ENCODE peak calls at places on chromosomes 11 and 22, in five cellular contexts. Y, G, X, I and M are unnamed samples.

GRCh38 chr11:11836676-11837231 is 5.0 kb upstream of the USP47 start:
- DNase-seq in Y (no peak), G (no peak), X (peak), I (no peak), M (no peak)

GRCh38 chr11:74007691-74008372 is 1.1 kb downstream of the UCP3 start:
- DNase-seq in Y (no peak), G (no peak), X (no peak), I (no peak), M (no peak)

GRCh38 chr11:84775503-84775902 is 851.6 kb downstream of the DLG2 start:
- DNase-seq in Y (no peak), G (no peak), X (no peak), I (no peak), M (no peak)

GRCh38 chr22:30481711-30482110 is 9.9 kb upstream of the SEC14L3 start:
- DNase-seq in Y (no peak), G (no peak), X (peak), I (no peak), M (no peak)

GRCh38 chr22:42933783-42934144 is 76.7 kb upstream of the ARFGAP3 start:
- DNase-seq in Y (no peak), G (no peak), X (peak), I (no peak), M (no peak)

GRCh38 chr22:48780597-48781277 is 1046.9 kb downstream of the BRD1 start:
- DNase-seq in Y (no peak), G (no peak), X (no peak), I (no peak), M (no peak)

GRCh38 chr11:119752324-119752723 is 23.3 kb upstream of the NECTIN1 start:
- DNase-seq in Y (no peak), G (no peak), X (no peak), I (no peak), M (no peak)

GRCh38 chr11:117225553-117226170 is 6.2 kb downstream of the PCSK7 start:
- DNase-seq in Y (peak), G (no peak), X (no peak), I (no peak), M (no peak)